ENCODE peak calls at places on chromosomes 1 and 21, in nine cellular contexts. One of them, this sample, is unnamed.

GRCh38 chr1:19089524-19089923 is 120.5 kb downstream of the UBR4 start:
- DNase-seq in foreskin melanocyte: no peak
- DNase-seq in amniotic stem cell: no peak
- DNase-seq in stimulated activated CD8-positive, alpha-beta memory T cell treated with anti-CD3 and anti-CD28 coated beads, Interleukin-7, amount 100 ng/mL, for 4 hours: no peak
- DNase-seq in right lobe of liver: no peak
- DNase-seq in brain microvascular endothelial cell: no peak
- DNase-seq in anterior cingulate cortex: no peak
- DNase-seq in ELR: no peak
- DNase-seq in stimulated activated effector memory CD8-positive, alpha-beta T cell treated with anti-CD3 and anti-CD28 coated beads, Interleukin-12 subunit alpha, Interleukin-12 subunit beta, amount 100 ng/mL, for 72 hours: no peak
- DNase-seq in this sample: no peak

GRCh38 chr1:62159940-62160348 is 34.7 kb upstream of the L1TD1 start:
- DNase-seq in foreskin melanocyte: no peak
- DNase-seq in amniotic stem cell: no peak
- DNase-seq in stimulated activated CD8-positive, alpha-beta memory T cell treated with anti-CD3 and anti-CD28 coated beads, Interleukin-7, amount 100 ng/mL, for 4 hours: no peak
- DNase-seq in right lobe of liver: no peak
- DNase-seq in brain microvascular endothelial cell: no peak
- DNase-seq in anterior cingulate cortex: no peak
- DNase-seq in ELR: no peak
- DNase-seq in stimulated activated effector memory CD8-positive, alpha-beta T cell treated with anti-CD3 and anti-CD28 coated beads, Interleukin-12 subunit alpha, Interleukin-12 subunit beta, amount 100 ng/mL, for 72 hours: no peak
- DNase-seq in this sample: no peak

GRCh38 chr1:19348441-19349198 is 36.5 kb downstream of the SLC66A1 start:
- DNase-seq in foreskin melanocyte: no peak
- DNase-seq in amniotic stem cell: no peak
- DNase-seq in stimulated activated CD8-positive, alpha-beta memory T cell treated with anti-CD3 and anti-CD28 coated beads, Interleukin-7, amount 100 ng/mL, for 4 hours: no peak
- DNase-seq in right lobe of liver: no peak
- DNase-seq in brain microvascular endothelial cell: no peak
- DNase-seq in anterior cingulate cortex: no peak
- DNase-seq in ELR: no peak
- DNase-seq in stimulated activated effector memory CD8-positive, alpha-beta T cell treated with anti-CD3 and anti-CD28 coated beads, Interleukin-12 subunit alpha, Interleukin-12 subunit beta, amount 100 ng/mL, for 72 hours: no peak
- DNase-seq in this sample: no peak

GRCh38 chr1:94094466-94095111 is 26.4 kb downstream of the ABCA4 start:
- DNase-seq in foreskin melanocyte: no peak
- DNase-seq in amniotic stem cell: no peak
- DNase-seq in stimulated activated CD8-positive, alpha-beta memory T cell treated with anti-CD3 and anti-CD28 coated beads, Interleukin-7, amount 100 ng/mL, for 4 hours: no peak
- DNase-seq in right lobe of liver: no peak
- DNase-seq in brain microvascular endothelial cell: peak
- DNase-seq in anterior cingulate cortex: peak
- DNase-seq in ELR: no peak
- DNase-seq in stimulated activated effector memory CD8-positive, alpha-beta T cell treated with anti-CD3 and anti-CD28 coated beads, Interleukin-12 subunit alpha, Interleukin-12 subunit beta, amount 100 ng/mL, for 72 hours: no peak
- DNase-seq in this sample: no peak

GRCh38 chr1:212561501-212561931 is 47.0 kb upstream of the ATF3 start:
- DNase-seq in foreskin melanocyte: no peak
- DNase-seq in amniotic stem cell: peak
- DNase-seq in stimulated activated CD8-positive, alpha-beta memory T cell treated with anti-CD3 and anti-CD28 coated beads, Interleukin-7, amount 100 ng/mL, for 4 hours: no peak
- DNase-seq in right lobe of liver: no peak
- DNase-seq in brain microvascular endothelial cell: peak
- DNase-seq in anterior cingulate cortex: no peak
- DNase-seq in ELR: peak
- DNase-seq in stimulated activated effector memory CD8-positive, alpha-beta T cell treated with anti-CD3 and anti-CD28 coated beads, Interleukin-12 subunit alpha, Interleukin-12 subunit beta, amount 100 ng/mL, for 72 hours: no peak
- DNase-seq in this sample: no peak

GRCh38 chr21:16709866-16710550 is 802.8 kb upstream of the CXADR start:
- DNase-seq in foreskin melanocyte: no peak
- DNase-seq in amniotic stem cell: peak
- DNase-seq in stimulated activated CD8-positive, alpha-beta memory T cell treated with anti-CD3 and anti-CD28 coated beads, Interleukin-7, amount 100 ng/mL, for 4 hours: no peak
- DNase-seq in right lobe of liver: no peak
- DNase-seq in brain microvascular endothelial cell: peak
- DNase-seq in anterior cingulate cortex: no peak
- DNase-seq in ELR: no peak
- DNase-seq in stimulated activated effector memory CD8-positive, alpha-beta T cell treated with anti-CD3 and anti-CD28 coated beads, Interleukin-12 subunit alpha, Interleukin-12 subunit beta, amount 100 ng/mL, for 72 hours: no peak
- DNase-seq in this sample: no peak

GRCh38 chr1:199007423-199007822 is 368.6 kb downstream of the PTPRC start:
- DNase-seq in foreskin melanocyte: no peak
- DNase-seq in amniotic stem cell: no peak
- DNase-seq in stimulated activated CD8-positive, alpha-beta memory T cell treated with anti-CD3 and anti-CD28 coated beads, Interleukin-7, amount 100 ng/mL, for 4 hours: no peak
- DNase-seq in right lobe of liver: no peak
- DNase-seq in brain microvascular endothelial cell: no peak
- DNase-seq in anterior cingulate cortex: no peak
- DNase-seq in ELR: peak
- DNase-seq in stimulated activated effector memory CD8-positive, alpha-beta T cell treated with anti-CD3 and anti-CD28 coated beads, Interleukin-12 subunit alpha, Interleukin-12 subunit beta, amount 100 ng/mL, for 72 hours: no peak
- DNase-seq in this sample: no peak

GRCh38 chr1:63523738-63524137 is 413 bp downstream of the EFCAB7 start:
- DNase-seq in foreskin melanocyte: no peak
- DNase-seq in amniotic stem cell: no peak
- DNase-seq in stimulated activated CD8-positive, alpha-beta memory T cell treated with anti-CD3 and anti-CD28 coated beads, Interleukin-7, amount 100 ng/mL, for 4 hours: no peak
- DNase-seq in right lobe of liver: no peak
- DNase-seq in brain microvascular endothelial cell: no peak
- DNase-seq in anterior cingulate cortex: no peak
- DNase-seq in ELR: no peak
- DNase-seq in stimulated activated effector memory CD8-positive, alpha-beta T cell treated with anti-CD3 and anti-CD28 coated beads, Interleukin-12 subunit alpha, Interleukin-12 subunit beta, amount 100 ng/mL, for 72 hours: no peak
- DNase-seq in this sample: peak

GRCh38 chr21:28899744-28900143 is 92.9 kb downstream of the LTN1 start:
- DNase-seq in foreskin melanocyte: no peak
- DNase-seq in amniotic stem cell: peak
- DNase-seq in stimulated activated CD8-positive, alpha-beta memory T cell treated with anti-CD3 and anti-CD28 coated beads, Interleukin-7, amount 100 ng/mL, for 4 hours: no peak
- DNase-seq in right lobe of liver: no peak
- DNase-seq in brain microvascular endothelial cell: peak
- DNase-seq in anterior cingulate cortex: no peak
- DNase-seq in ELR: peak
- DNase-seq in stimulated activated effector memory CD8-positive, alpha-beta T cell treated with anti-CD3 and anti-CD28 coated beads, Interleukin-12 subunit alpha, Interleukin-12 subunit beta, amount 100 ng/mL, for 72 hours: no peak
- DNase-seq in this sample: no peak

GRCh38 chr1:94383966-94384408 is 34.2 kb upstream of the ABCD3 start:
- DNase-seq in foreskin melanocyte: no peak
- DNase-seq in amniotic stem cell: no peak
- DNase-seq in stimulated activated CD8-positive, alpha-beta memory T cell treated with anti-CD3 and anti-CD28 coated beads, Interleukin-7, amount 100 ng/mL, for 4 hours: no peak
- DNase-seq in right lobe of liver: peak
- DNase-seq in brain microvascular endothelial cell: peak
- DNase-seq in anterior cingulate cortex: no peak
- DNase-seq in ELR: peak
- DNase-seq in stimulated activated effector memory CD8-positive, alpha-beta T cell treated with anti-CD3 and anti-CD28 coated beads, Interleukin-12 subunit alpha, Interleukin-12 subunit beta, amount 100 ng/mL, for 72 hours: no peak
- DNase-seq in this sample: peak

GRCh38 chr1:157110003-157110402 is 10.4 kb upstream of the ETV3L start:
- DNase-seq in foreskin melanocyte: no peak
- DNase-seq in amniotic stem cell: no peak
- DNase-seq in stimulated activated CD8-positive, alpha-beta memory T cell treated with anti-CD3 and anti-CD28 coated beads, Interleukin-7, amount 100 ng/mL, for 4 hours: no peak
- DNase-seq in right lobe of liver: no peak
- DNase-seq in brain microvascular endothelial cell: no peak
- DNase-seq in anterior cingulate cortex: no peak
- DNase-seq in ELR: no peak
- DNase-seq in stimulated activated effector memory CD8-positive, alpha-beta T cell treated with anti-CD3 and anti-CD28 coated beads, Interleukin-12 subunit alpha, Interleukin-12 subunit beta, amount 100 ng/mL, for 72 hours: no peak
- DNase-seq in this sample: no peak

GRCh38 chr1:160608057-160608456 is 28.8 kb upstream of the CD84 start:
- DNase-seq in foreskin melanocyte: no peak
- DNase-seq in amniotic stem cell: no peak
- DNase-seq in stimulated activated CD8-positive, alpha-beta memory T cell treated with anti-CD3 and anti-CD28 coated beads, Interleukin-7, amount 100 ng/mL, for 4 hours: no peak
- DNase-seq in right lobe of liver: no peak
- DNase-seq in brain microvascular endothelial cell: no peak
- DNase-seq in anterior cingulate cortex: no peak
- DNase-seq in ELR: no peak
- DNase-seq in stimulated activated effector memory CD8-positive, alpha-beta T cell treated with anti-CD3 and anti-CD28 coated beads, Interleukin-12 subunit alpha, Interleukin-12 subunit beta, amount 100 ng/mL, for 72 hours: no peak
- DNase-seq in this sample: no peak

GRCh38 chr1:36570478-36571060 is 87.9 kb upstream of the CSF3R start:
- DNase-seq in foreskin melanocyte: no peak
- DNase-seq in amniotic stem cell: no peak
- DNase-seq in stimulated activated CD8-positive, alpha-beta memory T cell treated with anti-CD3 and anti-CD28 coated beads, Interleukin-7, amount 100 ng/mL, for 4 hours: no peak
- DNase-seq in right lobe of liver: no peak
- DNase-seq in brain microvascular endothelial cell: no peak
- DNase-seq in anterior cingulate cortex: no peak
- DNase-seq in ELR: no peak
- DNase-seq in stimulated activated effector memory CD8-positive, alpha-beta T cell treated with anti-CD3 and anti-CD28 coated beads, Interleukin-12 subunit alpha, Interleukin-12 subunit beta, amount 100 ng/mL, for 72 hours: no peak
- DNase-seq in this sample: no peak

GRCh38 chr21:25560151-25560783 is 47.0 kb downstream of the MRPL39 start:
- DNase-seq in foreskin melanocyte: peak
- DNase-seq in amniotic stem cell: no peak
- DNase-seq in stimulated activated CD8-positive, alpha-beta memory T cell treated with anti-CD3 and anti-CD28 coated beads, Interleukin-7, amount 100 ng/mL, for 4 hours: no peak
- DNase-seq in right lobe of liver: no peak
- DNase-seq in brain microvascular endothelial cell: no peak
- DNase-seq in anterior cingulate cortex: no peak
- DNase-seq in ELR: peak
- DNase-seq in stimulated activated effector memory CD8-positive, alpha-beta T cell treated with anti-CD3 and anti-CD28 coated beads, Interleukin-12 subunit alpha, Interleukin-12 subunit beta, amount 100 ng/mL, for 72 hours: no peak
- DNase-seq in this sample: no peak

GRCh38 chr1:154812911-154813816 is 56.9 kb downstream of the KCNN3 start:
- DNase-seq in foreskin melanocyte: peak
- DNase-seq in amniotic stem cell: no peak
- DNase-seq in stimulated activated CD8-positive, alpha-beta memory T cell treated with anti-CD3 and anti-CD28 coated beads, Interleukin-7, amount 100 ng/mL, for 4 hours: no peak
- DNase-seq in right lobe of liver: no peak
- DNase-seq in brain microvascular endothelial cell: peak
- DNase-seq in anterior cingulate cortex: no peak
- DNase-seq in ELR: peak
- DNase-seq in stimulated activated effector memory CD8-positive, alpha-beta T cell treated with anti-CD3 and anti-CD28 coated beads, Interleukin-12 subunit alpha, Interleukin-12 subunit beta, amount 100 ng/mL, for 72 hours: no peak
- DNase-seq in this sample: peak

GRCh38 chr1:173191011-173191410 is 16.1 kb downstream of the TNFSF4 start:
- DNase-seq in foreskin melanocyte: no peak
- DNase-seq in amniotic stem cell: no peak
- DNase-seq in stimulated activated CD8-positive, alpha-beta memory T cell treated with anti-CD3 and anti-CD28 coated beads, Interleukin-7, amount 100 ng/mL, for 4 hours: no peak
- DNase-seq in right lobe of liver: no peak
- DNase-seq in brain microvascular endothelial cell: peak
- DNase-seq in anterior cingulate cortex: no peak
- DNase-seq in ELR: peak
- DNase-seq in stimulated activated effector memory CD8-positive, alpha-beta T cell treated with anti-CD3 and anti-CD28 coated beads, Interleukin-12 subunit alpha, Interleukin-12 subunit beta, amount 100 ng/mL, for 72 hours: no peak
- DNase-seq in this sample: peak

GRCh38 chr1:78843111-78843908 is 163.2 kb downstream of the ADGRL4 start:
- DNase-seq in foreskin melanocyte: no peak
- DNase-seq in amniotic stem cell: peak
- DNase-seq in stimulated activated CD8-positive, alpha-beta memory T cell treated with anti-CD3 and anti-CD28 coated beads, Interleukin-7, amount 100 ng/mL, for 4 hours: no peak
- DNase-seq in right lobe of liver: no peak
- DNase-seq in brain microvascular endothelial cell: peak
- DNase-seq in anterior cingulate cortex: no peak
- DNase-seq in ELR: peak
- DNase-seq in stimulated activated effector memory CD8-positive, alpha-beta T cell treated with anti-CD3 and anti-CD28 coated beads, Interleukin-12 subunit alpha, Interleukin-12 subunit beta, amount 100 ng/mL, for 72 hours: no peak
- DNase-seq in this sample: no peak

GRCh38 chr21:26884436-26884835 is 39.2 kb upstream of the ADAMTS1 start:
- DNase-seq in foreskin melanocyte: no peak
- DNase-seq in amniotic stem cell: no peak
- DNase-seq in stimulated activated CD8-positive, alpha-beta memory T cell treated with anti-CD3 and anti-CD28 coated beads, Interleukin-7, amount 100 ng/mL, for 4 hours: no peak
- DNase-seq in right lobe of liver: no peak
- DNase-seq in brain microvascular endothelial cell: no peak
- DNase-seq in anterior cingulate cortex: no peak
- DNase-seq in ELR: no peak
- DNase-seq in stimulated activated effector memory CD8-positive, alpha-beta T cell treated with anti-CD3 and anti-CD28 coated beads, Interleukin-12 subunit alpha, Interleukin-12 subunit beta, amount 100 ng/mL, for 72 hours: no peak
- DNase-seq in this sample: no peak

GRCh38 chr1:205663286-205663994 is 16.9 kb downstream of the SLC45A3 start:
- DNase-seq in foreskin melanocyte: no peak
- DNase-seq in amniotic stem cell: no peak
- DNase-seq in stimulated activated CD8-positive, alpha-beta memory T cell treated with anti-CD3 and anti-CD28 coated beads, Interleukin-7, amount 100 ng/mL, for 4 hours: no peak
- DNase-seq in right lobe of liver: no peak
- DNase-seq in brain microvascular endothelial cell: no peak
- DNase-seq in anterior cingulate cortex: no peak
- DNase-seq in ELR: no peak
- DNase-seq in stimulated activated effector memory CD8-positive, alpha-beta T cell treated with anti-CD3 and anti-CD28 coated beads, Interleukin-12 subunit alpha, Interleukin-12 subunit beta, amount 100 ng/mL, for 72 hours: no peak
- DNase-seq in this sample: no peak

This sample was measured in DMS53.